ENCODE peak calls at places on chromosome 21, in five cellular contexts. A is A549, T is NCI-H524 treated with DMSO at 0.1 percent for 48 hours, B is C1 segment of cervical spinal cord, E is GM19239. X is an unnamed sample.

GRCh38 chr21:45331521-45332257 is 44.0 kb upstream of the POFUT2 start:
- DNase-seq in A (no peak), T (no peak), B (no peak), E (no peak), X (no peak)

GRCh38 chr21:44944596-44944995 is 4.8 kb downstream of the SLX9 start:
- DNase-seq in E (no peak), T (no peak), B (no peak), A (no peak), X (no peak)

GRCh38 chr21:25568230-25568629 is 39.1 kb downstream of the MRPL39 start:
- DNase-seq in T (no peak), A (no peak), B (no peak), E (no peak), X (peak; percentile 78)

GRCh38 chr21:39073063-39073462 is 110.2 kb downstream of the PSMG1 start:
- DNase-seq in E (no peak), A (no peak), T (no peak), B (no peak), X (no peak)

GRCh38 chr21:42061195-42061865 is 9.8 kb upstream of the UMODL1 start:
- DNase-seq in B (no peak), T (no peak), A (no peak), E (peak; percentile 86), X (no peak)

GRCh38 chr21:15841856-15842564 is 112.2 kb downstream of the USP25 start:
- DNase-seq in B (no peak), T (no peak), A (no peak), E (no peak), X (peak; percentile 75)

GRCh38 chr21:39021475-39021832 is 161.8 kb downstream of the PSMG1 start:
- DNase-seq in E (no peak), A (no peak), T (no peak), B (no peak), X (no peak)

GRCh38 chr21:35048706-35049617 is at the start of gene RUNX1:
- DNase-seq in T (no peak), B (no peak), A (no peak), E (peak; percentile 28), X (peak; percentile 56)

GRCh38 chr21:44345495-44345894 is 6.3 kb upstream of the CFAP410 start:
- DNase-seq in E (no peak), T (peak; percentile 21), B (no peak), A (no peak), X (no peak)

GRCh38 chr21:46665566-46665965 is 30.1 kb downstream of the PRMT2 start:
- DNase-seq in T (no peak), B (no peak), A (no peak), E (no peak), X (no peak)

GRCh38 chr21:34072145-34073031 is 990 bp upstream of the MRPS6 start:
- DNase-seq in A (no peak), B (no peak), E (no peak), T (no peak), X (no peak)

GRCh38 chr21:46636550-46637289 is 1.2 kb downstream of the PRMT2 start:
- DNase-seq in E (no peak), T (no peak), B (no peak), A (no peak), X (no peak)

GRCh38 chr21:25842925-25843324 is 108.2 kb downstream of the GABPA start:
- DNase-seq in E (no peak), B (no peak), T (no peak), A (no peak), X (no peak)

GRCh38 chr21:39006653-39007417 is 176.4 kb downstream of the PSMG1 start:
- DNase-seq in T (no peak), B (no peak), E (no peak), A (no peak), X (no peak)

X was measured in IMR-90.